ENCODE peak calls at places on chromosomes 11 and 22, in nine cellular contexts. B is activated CD8-positive, alpha-beta memory T cell treated with anti-CD3 and anti-CD28 coated beads for 1 hour; T is fibroblast of mammary gland; M is A172; Q is GM23248; I is activated naive CD4-positive, alpha-beta T cell; N is RCC 7860; Y is hippocampal formation; J is GM12891. P is an unnamed sample.

GRCh38 chr11:123742778-123743177 is 1.3 kb upstream of the ZNF202 start:
- DNase-seq in B (no peak), T (no peak), M (no peak), Q (no peak), I (no peak), N (no peak), Y (no peak), J (no peak), P (no peak)

GRCh38 chr11:60428517-60428916 is 855 bp upstream of the MS4A5 start:
- DNase-seq in B (no peak), T (no peak), M (no peak), Q (peak), I (no peak), N (no peak), Y (no peak), J (no peak), P (no peak)

GRCh38 chr11:67267188-67268035 is 1.1 kb downstream of the GRK2 start:
- DNase-seq in B (no peak), T (no peak), M (no peak), Q (no peak), I (no peak), N (no peak), Y (no peak), J (no peak), P (no peak)

GRCh38 chr22:49415219-49415951 is 412.3 kb downstream of the BRD1 start:
- DNase-seq in B (no peak), T (no peak), M (no peak), Q (no peak), I (no peak), N (no peak), Y (no peak), J (no peak), P (no peak)

GRCh38 chr11:74371269-74372039 is 26.8 kb downstream of the PGM2L1 start:
- DNase-seq in B (no peak), T (peak), M (peak), Q (peak), I (no peak), N (no peak), Y (no peak), J (no peak), P (peak)

GRCh38 chr22:46061124-46061410 is 84.1 kb upstream of the WNT7B start:
- DNase-seq in B (no peak), T (no peak), M (no peak), Q (no peak), I (no peak), N (no peak), Y (no peak), J (no peak), P (no peak)

GRCh38 chr11:130783322-130783721 is 133.0 kb downstream of the SNX19 start:
- DNase-seq in B (no peak), T (no peak), M (no peak), Q (peak), I (no peak), N (no peak), Y (no peak), J (no peak), P (no peak)

GRCh38 chr11:69638941-69639681 is 1.8 kb upstream of the CCND1 start:
- DNase-seq in B (no peak), T (peak), M (peak), Q (peak), I (no peak), N (peak), Y (peak), J (no peak), P (peak)

GRCh38 chr11:65663634-65664200 is 1.0 kb upstream of the RELA start:
- DNase-seq in B (no peak), T (peak), M (peak), Q (peak), I (no peak), N (no peak), Y (peak), J (no peak), P (peak)

GRCh38 chr22:25149014-25149413 is 50.6 kb upstream of the CRYBB3 start:
- DNase-seq in B (no peak), T (no peak), M (no peak), Q (no peak), I (no peak), N (no peak), Y (no peak), J (no peak), P (no peak)

GRCh38 chr11:117950320-117950719 is 21.1 kb upstream of the TMPRSS13 start:
- DNase-seq in B (peak), T (no peak), M (no peak), Q (peak), I (no peak), N (no peak), Y (no peak), J (no peak), P (no peak)

GRCh38 chr11:43556892-43557291 is 123.6 kb upstream of the HSD17B12 start:
- DNase-seq in B (no peak), T (no peak), M (no peak), Q (no peak), I (no peak), N (no peak), Y (no peak), J (no peak), P (no peak)

GRCh38 chr11:67376873-67377808 is 3.7 kb upstream of the CLCF1 start:
- DNase-seq in B (no peak), T (no peak), M (no peak), Q (no peak), I (no peak), N (peak), Y (no peak), J (no peak), P (no peak)

GRCh38 chr11:102591160-102591718 is 33.9 kb downstream of the MMP20 start:
- DNase-seq in B (no peak), T (no peak), M (no peak), Q (no peak), I (no peak), N (no peak), Y (no peak), J (no peak), P (no peak)

GRCh38 chr22:32080904-32081303 is 37.8 kb downstream of the SLC5A1 start:
- DNase-seq in B (no peak), T (peak), M (peak), Q (peak), I (no peak), N (peak), Y (no peak), J (peak), P (peak)

GRCh38 chr11:70129051-70129592 is 51.0 kb downstream of the ANO1 start:
- DNase-seq in B (no peak), T (no peak), M (no peak), Q (no peak), I (no peak), N (no peak), Y (no peak), J (no peak), P (no peak)

P was measured in fibroblast of pulmonary artery.